ENCODE peak calls at places on chromosomes 1 and 21, in six cellular contexts. T is right cardiac atrium; Z is CMK; S is SW480; V is Caki2; B is naive thymus-derived CD8-positive, alpha-beta T cell. Y is an unnamed sample.

GRCh38 chr1:2322065-2322571 is 69.2 kb downstream of the MORN1 start:
- DNase-seq in B (no peak), S (peak; percentile 51), T (peak; percentile 95), V (no peak), Z (no peak), Y (peak; percentile 84)

GRCh38 chr1:234649432-234650081 is 39.6 kb upstream of the IRF2BP2 start:
- DNase-seq in Z (no peak), V (no peak), S (no peak), T (no peak), B (no peak), Y (no peak)

GRCh38 chr21:42537106-42537742 is 23.6 kb downstream of the SLC37A1 start:
- DNase-seq in T (no peak), B (peak; percentile 31), Z (no peak), S (peak; percentile 47), V (no peak), Y (no peak)

GRCh38 chr1:186164773-186165172 is 210.3 kb downstream of the TPR start:
- DNase-seq in B (no peak), T (no peak), Z (no peak), V (no peak), S (no peak), Y (no peak)

GRCh38 chr21:41611966-41612606 is 104.1 kb upstream of the TMPRSS2 start:
- DNase-seq in S (peak; percentile 71), Z (no peak), V (peak; percentile 65), B (no peak), T (no peak), Y (no peak)

GRCh38 chr1:12448746-12449177 is 169.2 kb downstream of the DHRS3 start:
- DNase-seq in V (no peak), S (no peak), Z (peak; percentile 87), B (no peak), T (no peak), Y (no peak)

GRCh38 chr21:31182231-31183129 is 144.2 kb upstream of the KRTAP19-8 start:
- DNase-seq in V (no peak), B (peak; percentile 72), S (no peak), Z (no peak), T (no peak), Y (no peak)

GRCh38 chr21:38139380-38140168 is 117.2 kb upstream of the KCNJ15 start:
- DNase-seq in S (peak; percentile 10), B (no peak), V (peak; percentile 47), T (no peak), Z (no peak), Y (no peak)

GRCh38 chr1:13597166-13597565 is 13.5 kb downstream of the PDPN start:
- DNase-seq in Z (no peak), V (no peak), S (no peak), B (no peak), T (no peak), Y (no peak)

GRCh38 chr1:42399315-42400100 is 18.9 kb downstream of the RIMKLA start:
- DNase-seq in T (no peak), Z (no peak), V (no peak), S (no peak), B (no peak), Y (no peak)

GRCh38 chr1:42206164-42206563 is 41.6 kb upstream of the GUCA2A start:
- DNase-seq in T (no peak), V (no peak), Z (no peak), S (no peak), B (no peak), Y (no peak)

GRCh38 chr1:153880962-153881361 is 41.8 kb downstream of the GATAD2B start:
- DNase-seq in Z (no peak), V (peak; percentile 92), B (peak; percentile 44), T (peak; percentile 91), S (no peak), Y (peak; percentile 89)

GRCh38 chr1:150092180-150092791 is 24.7 kb downstream of the VPS45 start:
- DNase-seq in B (no peak), V (no peak), S (no peak), Z (no peak), T (no peak), Y (no peak)

GRCh38 chr21:31780944-31781343 is 49.0 kb upstream of the SCAF4 start:
- DNase-seq in S (peak; percentile 89), T (no peak), B (no peak), Z (no peak), V (peak; percentile 7), Y (no peak)

GRCh38 chr21:18369115-18369514 is 34.5 kb downstream of the TMPRSS15 start:
- DNase-seq in S (peak; percentile 41), V (peak; percentile 6), T (no peak), B (no peak), Z (no peak), Y (no peak)

GRCh38 chr21:29176721-29177120 is 46.3 kb downstream of the MAP3K7CL start:
- DNase-seq in B (no peak), T (no peak), Z (no peak), V (no peak), S (no peak), Y (no peak)

GRCh38 chr1:109928591-109929111 is 18.0 kb downstream of the CSF1 start:
- DNase-seq in S (no peak), T (peak; percentile 88), V (no peak), B (no peak), Z (no peak), Y (peak; percentile 84)

GRCh38 chr1:171433451-171433850 is 51.9 kb upstream of the PRRC2C start:
- DNase-seq in Z (no peak), V (peak; percentile 80), T (no peak), B (no peak), S (no peak), Y (no peak)

GRCh38 chr1:84386716-84387479 is 11.4 kb upstream of the DNASE2B start:
- DNase-seq in S (no peak), Z (no peak), B (no peak), T (no peak), V (no peak), Y (no peak)

GRCh38 chr1:15424146-15424667 is 14.0 kb upstream of the CTRC start:
- DNase-seq in S (peak; percentile 90), V (no peak), B (no peak), Z (peak; percentile 59), T (no peak), Y (no peak)

Y was measured in left ventricle myocardium superior.